ENCODE peak calls at places on chromosomes 12 and 14, in five cellular contexts. One of them, this sample, is unnamed.

GRCh38 chr14:69005432-69006148 is 26.5 kb upstream of the ACTN1 start:
- DNase-seq in NCI-H2081: no peak
- DNase-seq in activated gamma-delta T cell treated with Interleukin-2 at 50 U/mL for 16 hours: no peak
- DNase-seq in NCI-H1092 treated with DMSO at 0.1 percent for 48 hours: no peak
- DNase-seq in T-helper 17 cell: no peak
- DNase-seq in this sample: no peak

GRCh38 chr12:77124767-77125166 is 59.4 kb upstream of the E2F7 start:
- DNase-seq in NCI-H2081: no peak
- DNase-seq in activated gamma-delta T cell treated with Interleukin-2 at 50 U/mL for 16 hours: no peak
- DNase-seq in NCI-H1092 treated with DMSO at 0.1 percent for 48 hours: no peak
- DNase-seq in T-helper 17 cell: no peak
- DNase-seq in this sample: no peak

GRCh38 chr12:84113666-84114065 is 798.9 kb downstream of the SLC6A15 start:
- DNase-seq in NCI-H2081: no peak
- DNase-seq in activated gamma-delta T cell treated with Interleukin-2 at 50 U/mL for 16 hours: no peak
- DNase-seq in NCI-H1092 treated with DMSO at 0.1 percent for 48 hours: no peak
- DNase-seq in T-helper 17 cell: no peak
- DNase-seq in this sample: no peak

GRCh38 chr12:104736307-104736706 is 221.8 kb downstream of the SLC41A2 start:
- DNase-seq in NCI-H2081: no peak
- DNase-seq in activated gamma-delta T cell treated with Interleukin-2 at 50 U/mL for 16 hours: no peak
- DNase-seq in NCI-H1092 treated with DMSO at 0.1 percent for 48 hours: no peak
- DNase-seq in T-helper 17 cell: no peak
- DNase-seq in this sample: no peak

GRCh38 chr14:95784137-95784536 is 70.2 kb upstream of the TCL1A start:
- DNase-seq in NCI-H2081: no peak
- DNase-seq in activated gamma-delta T cell treated with Interleukin-2 at 50 U/mL for 16 hours: no peak
- DNase-seq in NCI-H1092 treated with DMSO at 0.1 percent for 48 hours: no peak
- DNase-seq in T-helper 17 cell: no peak
- DNase-seq in this sample: no peak

GRCh38 chr14:61531741-61532505 is 163.4 kb upstream of the HIF1A start:
- DNase-seq in NCI-H2081: no peak
- DNase-seq in activated gamma-delta T cell treated with Interleukin-2 at 50 U/mL for 16 hours: no peak
- DNase-seq in NCI-H1092 treated with DMSO at 0.1 percent for 48 hours: no peak
- DNase-seq in T-helper 17 cell: no peak
- DNase-seq in this sample: no peak

GRCh38 chr14:53412819-53413664 is 259.9 kb upstream of the DDHD1 start:
- DNase-seq in NCI-H2081: peak
- DNase-seq in activated gamma-delta T cell treated with Interleukin-2 at 50 U/mL for 16 hours: no peak
- DNase-seq in NCI-H1092 treated with DMSO at 0.1 percent for 48 hours: no peak
- DNase-seq in T-helper 17 cell: no peak
- DNase-seq in this sample: no peak

GRCh38 chr12:108306014-108306501 is 33.1 kb downstream of the CMKLR1 start:
- DNase-seq in NCI-H2081: no peak
- DNase-seq in activated gamma-delta T cell treated with Interleukin-2 at 50 U/mL for 16 hours: no peak
- DNase-seq in NCI-H1092 treated with DMSO at 0.1 percent for 48 hours: no peak
- DNase-seq in T-helper 17 cell: no peak
- DNase-seq in this sample: no peak

GRCh38 chr14:43528321-43528720 is 978.8 kb downstream of the FSCB start:
- DNase-seq in NCI-H2081: no peak
- DNase-seq in activated gamma-delta T cell treated with Interleukin-2 at 50 U/mL for 16 hours: no peak
- DNase-seq in NCI-H1092 treated with DMSO at 0.1 percent for 48 hours: no peak
- DNase-seq in T-helper 17 cell: no peak
- DNase-seq in this sample: no peak

GRCh38 chr14:48957486-48957885 is 628.7 kb downstream of the RPS29 start:
- DNase-seq in NCI-H2081: no peak
- DNase-seq in activated gamma-delta T cell treated with Interleukin-2 at 50 U/mL for 16 hours: no peak
- DNase-seq in NCI-H1092 treated with DMSO at 0.1 percent for 48 hours: no peak
- DNase-seq in T-helper 17 cell: no peak
- DNase-seq in this sample: no peak

GRCh38 chr14:106396999-106397398 is 870.6 kb downstream of the TMEM121 start:
- DNase-seq in NCI-H2081: no peak
- DNase-seq in activated gamma-delta T cell treated with Interleukin-2 at 50 U/mL for 16 hours: no peak
- DNase-seq in NCI-H1092 treated with DMSO at 0.1 percent for 48 hours: no peak
- DNase-seq in T-helper 17 cell: no peak
- DNase-seq in this sample: no peak

GRCh38 chr14:89779707-89780106 is 174.8 kb downstream of the EFCAB11 start:
- DNase-seq in NCI-H2081: no peak
- DNase-seq in activated gamma-delta T cell treated with Interleukin-2 at 50 U/mL for 16 hours: no peak
- DNase-seq in NCI-H1092 treated with DMSO at 0.1 percent for 48 hours: no peak
- DNase-seq in T-helper 17 cell: no peak
- DNase-seq in this sample: no peak

GRCh38 chr14:104876251-104876699 is 11.2 kb downstream of the CEP170B start:
- DNase-seq in NCI-H2081: no peak
- DNase-seq in activated gamma-delta T cell treated with Interleukin-2 at 50 U/mL for 16 hours: no peak
- DNase-seq in NCI-H1092 treated with DMSO at 0.1 percent for 48 hours: no peak
- DNase-seq in T-helper 17 cell: no peak
- DNase-seq in this sample: peak

GRCh38 chr14:20802341-20803084 is at the start of gene RNASE1:
- DNase-seq in NCI-H2081: no peak
- DNase-seq in activated gamma-delta T cell treated with Interleukin-2 at 50 U/mL for 16 hours: no peak
- DNase-seq in NCI-H1092 treated with DMSO at 0.1 percent for 48 hours: no peak
- DNase-seq in T-helper 17 cell: no peak
- DNase-seq in this sample: no peak

This sample was measured in GDM1.